ENCODE peak calls at places on chromosomes 6 and 20, in eight cellular contexts. U is right atrium auricular region, O is Peyer's patch, Y is tibial artery, Q is heart left ventricle, M is fibroblast of lung, P is OCI-LY7, J is sigmoid colon. I is an unnamed sample.

GRCh38 chr6:6225885-6226284 is 94.6 kb downstream of the F13A1 start:
- DNase-seq in U (no peak), M (no peak), Y (no peak), Q (no peak), O (no peak), P (no peak), J (no peak), I (no peak)

GRCh38 chr20:46767127-46767761 is 57.8 kb downstream of the SLC2A10 start:
- DNase-seq in J (no peak), Q (no peak), M (peak), P (peak), Y (no peak), U (no peak), O (peak), I (peak)

GRCh38 chr6:166343157-166343502 is 785 bp upstream of the SFT2D1 start:
- DNase-seq in P (peak), U (no peak), Q (no peak), J (no peak), O (no peak), Y (no peak), M (no peak), I (no peak)

GRCh38 chr6:4670295-4670694 is 105.9 kb upstream of the CDYL start:
- DNase-seq in J (no peak), Q (no peak), U (peak), Y (no peak), P (no peak), M (no peak), O (no peak), I (no peak)

GRCh38 chr6:106614592-106615301 is 14.6 kb downstream of the RTN4IP1 start:
- DNase-seq in U (no peak), Q (no peak), M (no peak), P (peak), Y (no peak), O (no peak), J (no peak), I (no peak)

GRCh38 chr20:16846011-16846410 is 97.9 kb downstream of the OTOR start:
- DNase-seq in U (no peak), J (no peak), O (no peak), P (no peak), Q (no peak), Y (no peak), M (no peak), I (no peak)

GRCh38 chr6:38169826-38170526 is 350.4 kb downstream of the ZFAND3 start:
- DNase-seq in P (no peak), J (no peak), M (no peak), Y (no peak), O (no peak), U (no peak), Q (no peak), I (no peak)

GRCh38 chr6:14897836-14898235 is 348.0 kb upstream of the JARID2 start:
- DNase-seq in Q (no peak), O (no peak), P (no peak), Y (no peak), U (no peak), M (no peak), J (no peak), I (no peak)

GRCh38 chr6:9404351-9405146 is 969.2 kb upstream of the SLC35B3 start:
- DNase-seq in Q (no peak), J (no peak), O (no peak), P (no peak), Y (no peak), U (no peak), M (peak), I (no peak)

GRCh38 chr20:56400001-56400640 is 7.7 kb downstream of the CSTF1 start:
- DNase-seq in P (peak), J (no peak), Q (no peak), Y (peak), M (peak), U (peak), O (peak), I (peak)

GRCh38 chr20:61355096-61355495 is 103.0 kb downstream of the CDH4 start:
- DNase-seq in J (no peak), U (no peak), Q (no peak), M (no peak), O (no peak), Y (no peak), P (no peak), I (no peak)

GRCh38 chr6:44850367-44850766 is 462.9 kb downstream of the CDC5L start:
- DNase-seq in J (no peak), O (no peak), M (no peak), P (no peak), Q (no peak), Y (no peak), U (no peak), I (no peak)

GRCh38 chr20:55586626-55587025 is 418.7 kb downstream of the CBLN4 start:
- DNase-seq in J (no peak), O (no peak), U (no peak), M (no peak), P (no peak), Y (no peak), Q (no peak), I (no peak)

GRCh38 chr6:150527100-150527499 is 72.6 kb upstream of the PLEKHG1 start:
- DNase-seq in Q (no peak), Y (no peak), J (peak), P (no peak), U (no peak), O (no peak), M (peak), I (peak)

GRCh38 chr6:408148-408547 is 16.6 kb downstream of the IRF4 start:
- DNase-seq in U (no peak), O (no peak), M (no peak), P (no peak), Y (no peak), Q (no peak), J (no peak), I (no peak)

GRCh38 chr6:140478631-140479030 is 1104.2 kb upstream of the CITED2 start:
- DNase-seq in Y (no peak), U (no peak), J (no peak), Q (no peak), M (no peak), P (no peak), O (no peak), I (no peak)

GRCh38 chr6:137834508-137834907 is 32.6 kb upstream of the TNFAIP3 start:
- DNase-seq in O (no peak), Y (no peak), U (no peak), M (no peak), P (no peak), J (no peak), Q (no peak), I (no peak)

GRCh38 chr6:158043586-158044524 is 62.2 kb downstream of the SYNJ2 start:
- DNase-seq in J (peak), P (no peak), M (no peak), Q (peak), Y (peak), O (peak), U (peak), I (no peak)

GRCh38 chr6:138546733-138547185 is 47.5 kb upstream of the NHSL1 start:
- DNase-seq in Q (no peak), O (no peak), J (no peak), M (no peak), U (no peak), P (no peak), Y (no peak), I (peak)

GRCh38 chr20:48910360-48910781 is 11.1 kb upstream of the ARFGEF2 start:
- DNase-seq in Q (no peak), O (no peak), Y (no peak), U (no peak), P (no peak), M (peak), J (no peak), I (no peak)

GRCh38 chr6:25017486-25017885 is 81.7 kb upstream of the RIPOR2 start:
- DNase-seq in P (peak), Y (no peak), J (no peak), U (no peak), M (no peak), O (no peak), Q (no peak), I (peak)

GRCh38 chr20:32580970-32581838 is 3.9 kb downstream of the NOL4L start:
- DNase-seq in Q (no peak), U (no peak), J (no peak), M (no peak), Y (no peak), O (no peak), P (peak), I (no peak)

GRCh38 chr20:50447102-50447804 is 62.9 kb upstream of the PTPN1 start:
- DNase-seq in Q (no peak), U (no peak), O (no peak), P (no peak), M (no peak), J (no peak), Y (no peak), I (no peak)

GRCh38 chr6:31660998-31661866 is 654 bp upstream of the C6orf47 start:
- DNase-seq in P (no peak), J (no peak), U (no peak), Q (no peak), O (no peak), Y (no peak), M (peak), I (no peak)

GRCh38 chr20:61045876-61046585 is 206.0 kb upstream of the CDH4 start:
- DNase-seq in M (no peak), P (no peak), Y (no peak), Q (no peak), J (no peak), U (no peak), O (no peak), I (no peak)

GRCh38 chr6:46948699-46949098 is 27.0 kb upstream of the ADGRF5 start:
- DNase-seq in M (no peak), O (no peak), Q (peak), P (no peak), Y (no peak), U (peak), J (no peak), I (no peak)

GRCh38 chr6:169253341-169253740 is 305 bp downstream of the THBS2 start:
- DNase-seq in M (no peak), Q (peak), O (peak), Y (no peak), U (no peak), P (no peak), J (no peak), I (no peak)

GRCh38 chr20:45822863-45823262 is 4.2 kb downstream of the TNNC2 start:
- DNase-seq in M (peak), Y (no peak), U (no peak), P (no peak), Q (peak), J (no peak), O (peak), I (peak)

GRCh38 chr6:105825210-105825609 is 260.9 kb upstream of the PRDM1 start:
- DNase-seq in O (no peak), P (no peak), U (no peak), Y (no peak), M (no peak), J (no peak), Q (no peak), I (no peak)

GRCh38 chr6:13190391-13190790 is 137.9 kb downstream of the TBC1D7 start:
- DNase-seq in Q (no peak), Y (no peak), O (no peak), U (no peak), M (no peak), J (no peak), P (no peak), I (no peak)

GRCh38 chr6:157741889-157742615 is 81.0 kb upstream of the SNX9 start:
- DNase-seq in O (no peak), P (no peak), U (peak), Y (peak), M (peak), Q (peak), J (peak), I (no peak)

GRCh38 chr6:112362027-112362795 is 15.1 kb downstream of the RFPL4B start:
- DNase-seq in P (no peak), Q (no peak), U (no peak), M (no peak), Y (no peak), J (no peak), O (no peak), I (no peak)

GRCh38 chr20:3307695-3308094 is 68.7 kb upstream of the SLC4A11 start:
- DNase-seq in Q (no peak), J (no peak), O (no peak), M (peak), U (no peak), Y (no peak), P (no peak), I (no peak)

GRCh38 chr6:139251377-139252017 is 40.3 kb downstream of the TXLNB start:
- DNase-seq in U (no peak), J (no peak), P (no peak), O (no peak), Y (peak), Q (no peak), M (no peak), I (no peak)

GRCh38 chr6:25435397-25435985 is 156.3 kb downstream of the CARMIL1 start:
- DNase-seq in U (no peak), P (no peak), M (no peak), Q (no peak), O (no peak), Y (no peak), J (no peak), I (no peak)

GRCh38 chr6:3259491-3259958 is 778 bp downstream of the PSMG4 start:
- DNase-seq in M (no peak), O (peak), Q (no peak), J (no peak), P (peak), U (no peak), Y (no peak), I (peak)

GRCh38 chr6:8905647-8906231 is 470.4 kb upstream of the SLC35B3 start:
- DNase-seq in Y (no peak), Q (no peak), O (no peak), J (no peak), P (no peak), U (no peak), M (no peak), I (no peak)

GRCh38 chr6:120764312-120764711 is 570.0 kb downstream of the TBC1D32 start:
- DNase-seq in Y (no peak), Q (no peak), J (no peak), P (no peak), M (no peak), O (no peak), U (no peak), I (peak)

GRCh38 chr20:37758332-37758731 is 64.5 kb downstream of the CTNNBL1 start:
- DNase-seq in Y (no peak), O (peak), M (peak), U (no peak), Q (no peak), P (no peak), J (no peak), I (peak)
- TF ChIP-seq CTCF in Y (no peak), O (no peak), M (no peak), U (no peak), Q (no peak), P (peak), J (no peak), I (no peak)

GRCh38 chr6:56814308-56814707 is 140.6 kb upstream of the BEND6 start:
- DNase-seq in O (no peak), U (no peak), Y (no peak), P (no peak), J (no peak), M (no peak), Q (no peak), I (no peak)
- H3K27ac ChIP-seq in O (no peak), U (peak), Y (peak), P (no peak), J (peak), M (no peak), Q (peak), I (no peak)

DNA sequence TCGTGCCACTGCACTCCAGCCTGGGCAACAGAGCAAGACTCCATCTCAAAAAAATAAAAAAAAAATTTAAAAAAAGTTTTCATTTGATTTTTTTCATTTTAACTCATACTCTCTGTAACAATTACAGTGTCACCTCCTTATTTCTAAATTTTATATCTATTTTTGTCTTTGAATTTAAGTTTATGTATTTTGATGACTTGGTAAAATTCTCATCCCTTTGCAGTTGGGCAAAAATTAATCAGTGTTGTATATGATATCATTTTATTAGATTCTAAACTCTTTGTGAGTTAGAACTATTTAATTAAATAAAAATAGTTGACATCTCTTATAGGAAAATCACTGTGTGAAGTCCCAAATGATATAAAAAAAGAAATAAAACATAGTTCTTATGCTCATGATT is 270.7 kb downstream of the PLCB1 start:
- DNase-seq in O (no peak), U (no peak), Y (no peak), J (no peak), P (no peak), Q (no peak), M (no peak), I (no peak)
- TF ChIP-seq CTCF in O (no peak), U (no peak), Y (no peak), J (no peak), P (no peak), Q (no peak), M (no peak), I (no peak)

DNA sequence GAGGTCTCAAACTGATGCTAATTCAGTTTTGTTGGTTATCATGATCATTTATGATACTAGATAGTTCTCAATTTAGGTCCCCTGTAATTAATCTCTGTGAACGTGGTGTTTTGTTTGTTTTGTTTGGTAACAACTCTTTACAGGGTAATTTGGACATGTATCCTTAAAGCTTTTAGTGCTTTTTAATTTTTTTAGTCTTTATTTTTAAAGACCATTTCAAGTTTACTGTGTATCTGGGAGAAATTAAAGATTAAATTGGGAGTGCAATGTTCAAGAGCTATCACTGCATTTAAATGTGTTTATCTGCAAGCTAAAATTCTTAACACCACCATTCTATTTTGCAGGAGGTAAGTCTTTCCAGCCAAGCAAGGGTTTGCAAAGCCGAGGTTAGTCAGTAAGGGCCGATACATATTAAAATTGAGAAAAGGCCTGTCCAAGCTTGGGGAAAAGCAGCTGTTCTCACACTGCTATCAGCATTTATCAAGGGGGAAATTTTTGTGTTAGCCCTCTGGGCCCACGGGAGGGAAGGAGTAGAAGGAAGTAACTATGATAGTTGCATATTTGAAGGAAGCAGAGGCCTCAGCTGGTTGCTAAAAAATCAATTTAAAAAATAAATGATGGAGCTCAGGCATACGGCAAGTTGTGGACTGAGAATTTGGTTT is 59.4 kb upstream of the ZNF217 start:
- DNase-seq in P (peak), J (no peak), U (no peak), O (no peak), Y (no peak), Q (no peak), M (no peak), I (no peak)
- H3K27ac ChIP-seq in P (peak), J (peak), U (peak), O (peak), Y (no peak), Q (peak), M (no peak), I (no peak)

DNA sequence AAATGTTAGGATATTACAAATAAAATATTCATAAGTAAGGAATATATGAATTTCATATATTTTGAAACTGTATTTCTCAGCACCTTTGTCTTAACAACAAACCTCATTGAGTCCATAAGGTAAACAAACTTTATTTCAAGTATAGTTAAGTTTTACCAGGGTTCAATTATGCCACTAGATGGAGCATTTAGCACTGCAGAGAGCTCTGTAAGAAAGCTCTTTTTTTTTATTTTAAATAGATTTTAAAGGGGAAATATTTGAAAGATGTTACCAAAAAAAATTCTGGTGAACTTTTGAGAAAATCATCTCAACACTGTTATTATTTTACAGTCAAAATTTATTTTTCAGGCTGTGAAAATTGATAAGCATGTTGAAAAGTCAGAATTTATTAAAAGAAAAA is 955.2 kb upstream of the EYS start:
- DNase-seq in P (no peak), Y (no peak), Q (no peak), U (no peak), J (no peak), M (peak), O (no peak), I (peak)
- TF ChIP-seq CTCF in P (peak), Y (no peak), Q (peak), U (peak), J (no peak), M (no peak), O (no peak), I (peak)

I was measured in RWPE1.